ENCODE peak calls at places on chromosome 9, in ten cellular contexts. R is testis, X is upper lobe of left lung, N is HCT116, C is vagina, V is HepG2, F is heart left ventricle, S is stomach, I is IMR-90, L is lower leg skin. T is an unnamed sample.

GRCh38 chr9:22512495-22512894 is 65.9 kb downstream of the DMRTA1 start:
- DNase-seq in R (no peak), X (no peak), N (no peak), C (no peak), V (no peak), F (no peak), S (no peak), I (no peak), L (no peak), T (no peak)

GRCh38 chr9:108855529-108855886 is 278 bp downstream of the ACTL7B start:
- DNase-seq in R (no peak), X (no peak), N (no peak), C (no peak), V (no peak), F (no peak), S (no peak), I (no peak), L (no peak), T (no peak)

GRCh38 chr9:127087836-127088235 is 34.6 kb downstream of the ANGPTL2 start:
- DNase-seq in R (no peak), X (no peak), N (no peak), C (no peak), V (no peak), F (no peak), S (no peak), I (no peak), L (no peak), T (no peak)

GRCh38 chr9:5971740-5972139 is 43.7 kb downstream of the RANBP6 start:
- DNase-seq in R (no peak), X (no peak), N (no peak), C (no peak), V (no peak), F (no peak), S (no peak), I (peak; percentile 11), L (no peak), T (no peak)

GRCh38 chr9:99368341-99369326 is 146.6 kb downstream of the SEC61B start:
- DNase-seq in R (peak; percentile 57), X (peak; percentile 36), N (no peak), C (no peak), V (no peak), F (no peak), S (no peak), I (peak; percentile 83), L (no peak), T (no peak)

GRCh38 chr9:110942522-110942921 is 95.7 kb downstream of the LPAR1 start:
- DNase-seq in R (no peak), X (no peak), N (no peak), C (no peak), V (no peak), F (no peak), S (no peak), I (peak; percentile 65), L (no peak), T (no peak)

GRCh38 chr9:87039809-87040392 is 92.6 kb upstream of the GAS1 start:
- DNase-seq in R (no peak), X (no peak), N (no peak), C (no peak), V (no peak), F (no peak), S (no peak), I (peak; percentile 78), L (no peak), T (no peak)

GRCh38 chr9:86097510-86098224 is 1.7 kb downstream of the GOLM1 start:
- DNase-seq in R (no peak), X (no peak), N (no peak), C (no peak), V (no peak), F (no peak), S (no peak), I (no peak), L (no peak), T (no peak)

GRCh38 chr9:123511326-123511974 is 155.5 kb downstream of the CRB2 start:
- DNase-seq in R (no peak), X (no peak), N (no peak), C (no peak), V (no peak), F (no peak), S (no peak), I (no peak), L (no peak), T (no peak)

GRCh38 chr9:127628644-127629467 is 16.8 kb downstream of the STXBP1 start:
- DNase-seq in R (peak; percentile 50), X (no peak), N (no peak), C (no peak), V (no peak), F (no peak), S (no peak), I (no peak), L (no peak), T (no peak)

GRCh38 chr9:16266648-16267276 is 603.7 kb downstream of the BNC2 start:
- DNase-seq in R (peak; percentile 44), X (no peak), N (no peak), C (no peak), V (no peak), F (no peak), S (no peak), I (no peak), L (no peak), T (no peak)

GRCh38 chr9:126984969-126985368 is 70.4 kb downstream of the RALGPS1 start:
- DNase-seq in R (peak; percentile 60), X (no peak), N (peak; percentile 26), C (no peak), V (no peak), F (no peak), S (peak; percentile 55), I (no peak), L (peak; percentile 50), T (no peak)

GRCh38 chr9:122214507-122214906 is 14.2 kb downstream of the LHX6 start:
- DNase-seq in R (no peak), X (no peak), N (no peak), C (no peak), V (no peak), F (no peak), S (no peak), I (no peak), L (no peak), T (no peak)

GRCh38 chr9:65400886-65401285 is 115.9 kb upstream of the FOXD4L5 start:
- DNase-seq in R (no peak), X (no peak), N (no peak), C (no peak), V (no peak), F (no peak), S (no peak), I (no peak), L (no peak), T (no peak)

GRCh38 chr9:87601175-87601574 is 103.5 kb downstream of the DAPK1 start:
- DNase-seq in R (peak; percentile 57), X (peak; percentile 93), N (no peak), C (no peak), V (peak; percentile 14), F (peak; percentile 70), S (peak; percentile 54), I (no peak), L (peak; percentile 33), T (no peak)

GRCh38 chr9:93297659-93298497 is 113.9 kb downstream of the WNK2 start:
- DNase-seq in R (peak; percentile 11), X (no peak), N (no peak), C (no peak), V (no peak), F (no peak), S (no peak), I (no peak), L (no peak), T (no peak)

GRCh38 chr9:94861589-94862241 is 135.2 kb downstream of the AOPEP start:
- DNase-seq in R (no peak), X (no peak), N (no peak), C (no peak), V (no peak), F (no peak), S (no peak), I (peak; percentile 85), L (no peak), T (no peak)
- TF ChIP-seq POLR2A in R (no peak), X (no peak), N (no peak), C (no peak), V (no peak), F (no peak), S (no peak), I (no peak), L (no peak), T (no peak)

GRCh38 chr9:132996526-132996925 is 18.0 kb downstream of the GFI1B start:
- DNase-seq in R (no peak), X (no peak), N (no peak), C (no peak), V (no peak), F (no peak), S (no peak), I (no peak), L (no peak), T (no peak)
- TF ChIP-seq POLR2A in R (no peak), X (no peak), N (no peak), C (no peak), V (no peak), F (no peak), S (no peak), I (no peak), L (no peak), T (no peak)

GRCh38 chr9:131459056-131459455 is 43.7 kb upstream of the POMT1 start:
- DNase-seq in R (no peak), X (no peak), N (no peak), C (no peak), V (no peak), F (no peak), S (no peak), I (no peak), L (no peak), T (no peak)
- TF ChIP-seq POLR2A in R (no peak), X (no peak), N (no peak), C (no peak), V (no peak), F (no peak), S (no peak), I (no peak), L (no peak), T (no peak)

DNA sequence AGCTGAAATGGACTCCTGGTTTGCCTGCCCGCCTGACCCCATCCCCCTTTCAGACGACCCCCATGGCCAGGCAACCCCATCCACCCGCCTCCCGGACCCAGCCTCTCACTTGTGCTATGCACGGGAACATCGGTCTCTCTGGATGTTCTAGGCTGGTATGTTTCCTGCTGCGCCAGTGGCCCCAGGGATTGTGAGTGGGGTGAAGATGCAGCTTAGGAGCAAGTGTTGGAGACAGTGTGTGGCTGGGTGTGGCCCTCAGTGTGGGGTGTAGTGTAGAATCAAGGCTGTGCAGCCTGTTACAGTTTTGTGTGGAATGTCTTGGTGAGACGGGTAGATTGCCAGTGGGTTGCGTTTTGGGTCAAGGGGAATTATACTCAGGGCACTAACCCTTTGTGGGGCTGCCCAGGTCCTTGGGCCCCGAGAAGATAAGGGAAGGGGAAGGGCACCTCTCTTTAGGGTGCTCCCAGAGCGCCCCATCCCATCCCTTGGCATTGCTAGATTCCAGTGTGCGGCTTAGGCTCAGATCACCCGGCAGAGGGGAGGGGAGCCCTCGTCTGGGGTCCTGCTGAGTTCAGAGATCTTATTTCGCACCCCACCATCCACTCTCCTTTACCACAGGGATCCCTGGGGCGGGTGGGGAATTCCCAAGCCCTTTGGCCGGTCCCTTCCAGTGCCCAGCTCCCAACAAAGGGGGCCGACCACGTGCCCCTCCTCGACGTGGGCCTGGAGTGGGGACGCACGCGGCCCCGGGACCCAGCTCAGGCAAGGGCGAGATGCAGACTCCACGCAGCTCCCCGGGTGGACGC is 4.6 kb downstream of the IER5L start:
- DNase-seq in R (no peak), X (no peak), N (no peak), C (no peak), V (no peak), F (no peak), S (no peak), I (no peak), L (no peak), T (no peak)
- TF ChIP-seq POLR2A in R (no peak), X (no peak), N (no peak), C (no peak), V (no peak), F (no peak), S (no peak), I (no peak), L (no peak), T (no peak)

T was measured in thyroid gland.